ENCODE peak calls at places on chromosomes 5 and 9, in nine cellular contexts. R is CD4-positive, CD25-positive, alpha-beta regulatory T cell; W is kidney; V is breast epithelium; O is GM12878; S is hepatocyte; E is CD8-positive, alpha-beta memory T cell; D is transverse colon; J is PC-9. X is an unnamed sample.

GRCh38 chr5:98328015-98328414 is 445.4 kb upstream of the RGMB start:
- DNase-seq in R (no peak), W (no peak), V (no peak), O (no peak), S (no peak), E (no peak), D (no peak), J (no peak), X (no peak)

GRCh38 chr5:173494446-173494845 is 122.0 kb downstream of the BOD1 start:
- DNase-seq in R (no peak), W (no peak), V (no peak), O (no peak), S (no peak), E (no peak), D (no peak), J (no peak), X (no peak)

GRCh38 chr9:131299346-131299745 is 9.8 kb downstream of the PLPP7 start:
- DNase-seq in R (no peak), W (no peak), V (no peak), O (no peak), S (no peak), E (no peak), D (no peak), J (no peak), X (no peak)

GRCh38 chr5:143245929-143246561 is 157.4 kb downstream of the NR3C1 start:
- DNase-seq in R (no peak), W (no peak), V (no peak), O (no peak), S (peak; percentile 44), E (no peak), D (no peak), J (peak; percentile 90), X (peak; percentile 96)

GRCh38 chr5:171667341-171668096 is 118.1 kb upstream of the SMIM23 start:
- DNase-seq in R (no peak), W (no peak), V (peak; percentile 66), O (no peak), S (peak; percentile 55), E (no peak), D (no peak), J (peak; percentile 62), X (peak; percentile 84)

GRCh38 chr5:885529-885928 is 7.1 kb downstream of the BRD9 start:
- DNase-seq in R (no peak), W (peak; percentile 63), V (no peak), O (no peak), S (no peak), E (no peak), D (no peak), J (no peak), X (no peak)

GRCh38 chr5:35316611-35317307 is 86.5 kb upstream of the PRLR start:
- DNase-seq in R (no peak), W (no peak), V (no peak), O (no peak), S (no peak), E (no peak), D (no peak), J (no peak), X (no peak)

GRCh38 chr9:102113191-102113590 is 374.7 kb upstream of the GRIN3A start:
- DNase-seq in R (no peak), W (no peak), V (no peak), O (no peak), S (no peak), E (no peak), D (no peak), J (no peak), X (no peak)

GRCh38 chr5:98513378-98513777 is 260.1 kb upstream of the RGMB start:
- DNase-seq in R (no peak), W (no peak), V (no peak), O (no peak), S (peak; percentile 39), E (no peak), D (peak; percentile 22), J (no peak), X (no peak)

GRCh38 chr5:36507332-36507952 is 99.0 kb upstream of the SLC1A3 start:
- DNase-seq in R (peak; percentile 39), W (peak; percentile 82), V (peak; percentile 80), O (peak; percentile 3), S (peak; percentile 82), E (peak; percentile 61), D (peak; percentile 77), J (peak; percentile 74), X (peak; percentile 61)

GRCh38 chr9:121073038-121073437 is 1.7 kb upstream of the CNTRL start:
- DNase-seq in R (no peak), W (no peak), V (no peak), O (no peak), S (peak; percentile 16), E (no peak), D (peak; percentile 33), J (no peak), X (no peak)

GRCh38 chr5:151058301-151058700 is 22.5 kb downstream of the TNIP1 start:
- DNase-seq in R (no peak), W (no peak), V (no peak), O (no peak), S (no peak), E (no peak), D (no peak), J (no peak), X (no peak)

GRCh38 chr5:151062405-151063135 is 18.3 kb downstream of the TNIP1 start:
- DNase-seq in R (no peak), W (no peak), V (no peak), O (no peak), S (no peak), E (no peak), D (no peak), J (no peak), X (no peak)

GRCh38 chr5:151060742-151061141 is 20.1 kb downstream of the TNIP1 start:
- DNase-seq in R (no peak), W (peak; percentile 85), V (no peak), O (no peak), S (no peak), E (no peak), D (no peak), J (no peak), X (no peak)

GRCh38 chr5:151056367-151057306 is 24.2 kb downstream of the TNIP1 start:
- DNase-seq in R (no peak), W (no peak), V (no peak), O (no peak), S (no peak), E (no peak), D (no peak), J (no peak), X (no peak)

GRCh38 chr5:151058891-151059611 is 21.8 kb downstream of the TNIP1 start:
- DNase-seq in R (no peak), W (no peak), V (no peak), O (no peak), S (no peak), E (no peak), D (no peak), J (no peak), X (no peak)
- H3K27ac ChIP-seq in R (peak overlapping the region; percentile 64), W (peak overlapping the region; percentile 71), V (peak overlapping the region; percentile 51), O (peak overlapping the region; percentile 86), S (no peak overlapping the region), E (no peak overlapping the region), D (peak overlapping the region; percentile 37), J (peak overlapping the region; percentile 14), X (no peak overlapping the region)

GRCh38 chr5:140265845-140266244 is 37.1 kb downstream of the PFDN1 start:
- DNase-seq in R (no peak), W (no peak), V (no peak), O (no peak), S (no peak), E (no peak), D (no peak), J (no peak), X (no peak)
- H3K4me3 ChIP-seq in R (no peak overlapping the region), W (no peak overlapping the region), V (no peak overlapping the region), O (no peak overlapping the region), S (no peak overlapping the region), E (no peak overlapping the region), D (no peak overlapping the region), J (no peak overlapping the region), X (no peak overlapping the region)

DNA sequence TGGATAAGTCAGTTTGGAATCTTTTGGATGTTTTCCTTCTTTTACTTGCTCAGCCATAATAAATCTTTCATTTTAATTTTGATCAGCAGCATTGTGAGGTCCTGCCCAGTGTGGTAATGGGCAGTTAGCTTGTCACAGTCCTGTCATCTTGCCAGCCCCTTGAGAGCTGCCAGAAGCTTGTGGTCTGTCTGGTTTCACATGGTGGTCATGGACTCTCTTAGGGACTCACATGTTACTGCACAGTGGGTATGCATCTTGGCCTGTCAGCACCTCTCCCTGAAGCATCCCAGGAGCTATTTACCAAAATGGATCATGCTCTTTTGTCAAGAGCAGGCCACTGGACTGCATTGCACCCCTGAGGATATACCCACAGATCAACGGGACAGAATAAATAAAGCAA is 60.3 kb downstream of the DAPK1 start:
- DNase-seq in R (no peak), W (no peak), V (no peak), O (peak; percentile 64), S (no peak), E (no peak), D (peak; percentile 43), J (no peak), X (no peak)
- H3K27ac ChIP-seq in R (no peak overlapping the region), W (no peak overlapping the region), V (no peak overlapping the region), O (peak overlapping the region; percentile 75), S (no peak overlapping the region), E (no peak overlapping the region), D (peak overlapping the region; percentile 44), J (no peak overlapping the region), X (no peak overlapping the region)

GRCh38 chr5:80083115-80083890 is 48.2 kb downstream of the THBS4 start:
- DNase-seq in R (no peak), W (no peak), V (no peak), O (no peak), S (peak; percentile 82), E (no peak), D (no peak), J (peak; percentile 37), X (peak; percentile 31)
- H3K4me3 ChIP-seq in R (peak overlapping the region; percentile 65), W (peak overlapping the region; percentile 46), V (peak overlapping the region; percentile 25), O (no peak overlapping the region), S (no peak overlapping the region), E (peak overlapping the region; percentile 42), D (no peak overlapping the region), J (peak overlapping the region; percentile 53), X (peak overlapping the region; percentile 22)

GRCh38 chr9:109369285-109369684 is 48.4 kb upstream of the EPB41L4B start:
- DNase-seq in R (no peak), W (no peak), V (no peak), O (no peak), S (peak; percentile 22), E (no peak), D (no peak), J (peak; percentile 80), X (no peak)

GRCh38 chr9:109372246-109372645 is 51.4 kb upstream of the EPB41L4B start:
- DNase-seq in R (no peak), W (no peak), V (no peak), O (no peak), S (no peak), E (no peak), D (no peak), J (peak; percentile 15), X (no peak)

GRCh38 chr9:109371374-109371773 is 50.5 kb upstream of the EPB41L4B start:
- DNase-seq in R (no peak), W (no peak), V (no peak), O (no peak), S (no peak), E (no peak), D (no peak), J (no peak), X (no peak)
- H3K27ac ChIP-seq in R (no peak overlapping the region), W (no peak overlapping the region), V (no peak overlapping the region), O (no peak overlapping the region), S (no peak overlapping the region), E (no peak overlapping the region), D (no peak overlapping the region), J (no peak overlapping the region), X (no peak overlapping the region)

GRCh38 chr5:81450940-81451339 is 57.0 kb upstream of the ACOT12 start:
- DNase-seq in R (no peak), W (no peak), V (no peak), O (no peak), S (no peak), E (no peak), D (no peak), J (no peak), X (no peak)
- H3K4me3 ChIP-seq in R (no peak overlapping the region), W (no peak overlapping the region), V (no peak overlapping the region), O (no peak overlapping the region), S (no peak overlapping the region), E (no peak overlapping the region), D (no peak overlapping the region), J (no peak overlapping the region), X (no peak overlapping the region)

X was measured in brain microvascular endothelial cell.